ENCODE peak calls at places on chromosomes 4 and X, in five cellular contexts. One of them, this sample, is unnamed.

GRCh38 chrX:16711219-16712115 is 1.0 kb downstream of the CTPS2 start:
- DNase-seq in K562: peak; percentile 30
- DNase-seq in tibial artery: no peak
- DNase-seq in kidney epithelial cell: no peak
- DNase-seq in PC-3: peak; percentile 18
- DNase-seq in this sample: no peak

GRCh38 chr4:86329431-86329830 is 30.4 kb downstream of the MAPK10 start:
- DNase-seq in K562: no peak
- DNase-seq in tibial artery: no peak
- DNase-seq in kidney epithelial cell: no peak
- DNase-seq in PC-3: no peak
- DNase-seq in this sample: no peak

GRCh38 chr4:76256032-76256431 is 4.5 kb downstream of the FAM47E start:
- DNase-seq in K562: peak; percentile 78
- DNase-seq in tibial artery: no peak
- DNase-seq in kidney epithelial cell: no peak
- DNase-seq in PC-3: no peak
- DNase-seq in this sample: no peak

GRCh38 chrX:15854080-15854655 is 445 bp downstream of the AP1S2 start:
- DNase-seq in K562: peak; percentile 76
- DNase-seq in tibial artery: peak; percentile 69
- DNase-seq in kidney epithelial cell: no peak
- DNase-seq in PC-3: peak; percentile 22
- DNase-seq in this sample: no peak

GRCh38 chr4:26873391-26874026 is 12.9 kb downstream of the STIM2 start:
- DNase-seq in K562: no peak
- DNase-seq in tibial artery: no peak
- DNase-seq in kidney epithelial cell: no peak
- DNase-seq in PC-3: no peak
- DNase-seq in this sample: no peak

GRCh38 chrX:46165411-46165810 is 379.8 kb downstream of the ZNF674 start:
- DNase-seq in K562: no peak
- DNase-seq in tibial artery: no peak
- DNase-seq in kidney epithelial cell: peak; percentile 37
- DNase-seq in PC-3: peak; percentile 36
- DNase-seq in this sample: peak; percentile 65

GRCh38 chr4:155491336-155492131 is 114.8 kb upstream of the MAP9 start:
- DNase-seq in K562: no peak
- DNase-seq in tibial artery: no peak
- DNase-seq in kidney epithelial cell: no peak
- DNase-seq in PC-3: no peak
- DNase-seq in this sample: no peak

GRCh38 chrX:130645955-130646583 is 244.3 kb downstream of the RBMX2 start:
- DNase-seq in K562: no peak
- DNase-seq in tibial artery: no peak
- DNase-seq in kidney epithelial cell: no peak
- DNase-seq in PC-3: no peak
- DNase-seq in this sample: no peak

GRCh38 chrX:24148535-24149345 is 789 bp upstream of the ZFX start:
- DNase-seq in K562: peak; percentile 41
- DNase-seq in tibial artery: no peak
- DNase-seq in kidney epithelial cell: no peak
- DNase-seq in PC-3: peak; percentile 40
- DNase-seq in this sample: no peak

GRCh38 chrX:15848576-15848975 is 6.0 kb downstream of the AP1S2 start:
- DNase-seq in K562: no peak
- DNase-seq in tibial artery: no peak
- DNase-seq in kidney epithelial cell: no peak
- DNase-seq in PC-3: no peak
- DNase-seq in this sample: no peak

GRCh38 chrX:47217121-47217851 is 1.2 kb upstream of the CDK16 start:
- DNase-seq in K562: no peak
- DNase-seq in tibial artery: no peak
- DNase-seq in kidney epithelial cell: no peak
- DNase-seq in PC-3: peak; percentile 75
- DNase-seq in this sample: peak; percentile 91

GRCh38 chr4:140153744-140154571 is at the start of gene MAML3:
- DNase-seq in K562: peak; percentile 90
- DNase-seq in tibial artery: peak; percentile 97
- DNase-seq in kidney epithelial cell: no peak
- DNase-seq in PC-3: peak; percentile 87
- DNase-seq in this sample: peak; percentile 98

GRCh38 chrX:151825927-151826471 is 86.7 kb upstream of the MAGEA4 start:
- DNase-seq in K562: peak; percentile 8
- DNase-seq in tibial artery: peak; percentile 57
- DNase-seq in kidney epithelial cell: peak; percentile 10
- DNase-seq in PC-3: peak; percentile 22
- DNase-seq in this sample: peak; percentile 47

GRCh38 chr4:153241970-153242847 is 38.0 kb downstream of the TRIM2 start:
- DNase-seq in K562: no peak
- DNase-seq in tibial artery: no peak
- DNase-seq in kidney epithelial cell: no peak
- DNase-seq in PC-3: no peak
- DNase-seq in this sample: no peak
- H3K4me3 ChIP-seq in K562: no peak overlapping the region
- H3K4me3 ChIP-seq in tibial artery: no peak overlapping the region
- H3K4me3 ChIP-seq in kidney epithelial cell: no peak overlapping the region
- H3K4me3 ChIP-seq in PC-3: no peak overlapping the region
- H3K4me3 ChIP-seq in this sample: no peak overlapping the region

GRCh38 chr4:170465434-170465833 is 375.7 kb upstream of the AADAT start:
- DNase-seq in K562: no peak
- DNase-seq in tibial artery: no peak
- DNase-seq in kidney epithelial cell: no peak
- DNase-seq in PC-3: no peak
- DNase-seq in this sample: peak; percentile 2

GRCh38 chr4:170464614-170465197 is 374.9 kb upstream of the AADAT start:
- DNase-seq in K562: no peak
- DNase-seq in tibial artery: no peak
- DNase-seq in kidney epithelial cell: no peak
- DNase-seq in PC-3: no peak
- DNase-seq in this sample: no peak
- TF ChIP-seq CTCF in K562: no peak
- TF ChIP-seq CTCF in tibial artery: no peak
- TF ChIP-seq CTCF in kidney epithelial cell: no peak
- TF ChIP-seq CTCF in PC-3: no peak
- TF ChIP-seq CTCF in this sample: no peak

DNA sequence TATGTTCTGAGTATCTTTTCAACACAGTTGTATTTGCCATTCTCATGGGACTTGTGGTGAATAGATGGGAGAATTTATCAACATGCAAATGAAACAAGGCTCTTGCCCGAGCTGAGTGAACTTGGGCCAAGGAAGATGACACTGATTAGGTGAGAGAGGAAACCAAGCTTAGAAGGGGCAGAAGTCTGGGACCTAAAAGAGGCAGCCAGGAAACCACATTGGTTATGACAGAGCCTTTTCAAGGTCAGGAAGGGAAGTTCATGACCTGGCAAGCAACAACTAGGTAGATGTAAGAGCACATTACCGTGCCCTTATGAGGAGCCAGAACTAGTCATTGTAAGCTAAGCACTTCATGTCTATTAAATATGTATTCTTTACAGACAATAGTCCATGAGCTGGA is 590.3 kb downstream of the PACRGL start:
- DNase-seq in K562: no peak
- DNase-seq in tibial artery: no peak
- DNase-seq in kidney epithelial cell: no peak
- DNase-seq in PC-3: no peak
- DNase-seq in this sample: no peak
- H3K4me3 ChIP-seq in K562: no peak overlapping the region
- H3K4me3 ChIP-seq in tibial artery: no peak overlapping the region
- H3K4me3 ChIP-seq in kidney epithelial cell: no peak overlapping the region
- H3K4me3 ChIP-seq in PC-3: no peak overlapping the region
- H3K4me3 ChIP-seq in this sample: no peak overlapping the region

DNA sequence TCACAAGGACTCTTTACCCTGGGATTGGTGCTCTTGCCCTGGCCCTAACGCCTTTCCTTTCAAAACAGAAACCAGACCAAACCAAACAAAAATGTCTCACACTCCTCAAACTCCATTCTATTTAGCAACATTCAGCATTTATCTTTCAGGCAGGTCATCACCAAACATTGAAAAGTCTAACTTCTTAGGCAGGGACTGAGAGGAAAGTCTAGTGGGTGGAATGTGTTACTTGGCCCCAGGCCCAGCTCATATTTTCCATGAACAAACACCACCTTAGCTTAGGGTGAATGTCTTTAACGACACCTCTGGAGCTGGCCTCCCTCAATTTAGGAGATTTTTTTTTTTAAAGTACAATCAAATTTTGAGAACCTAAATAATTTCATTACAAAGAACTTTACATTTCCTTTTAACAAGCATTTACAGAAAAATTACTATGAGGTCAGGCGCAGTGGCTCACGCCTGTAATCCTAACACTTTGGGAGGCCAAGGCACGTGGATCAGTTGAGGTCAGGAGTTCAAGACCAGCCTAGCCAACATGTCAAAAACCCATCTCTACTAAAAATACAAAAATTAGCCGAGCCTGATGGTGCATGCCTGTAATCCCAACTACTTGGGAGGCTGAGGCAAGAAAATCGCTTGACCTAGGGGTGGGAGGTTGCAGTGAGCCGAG is 10.2 kb upstream of the N4BP2 start:
- DNase-seq in K562: peak; percentile 56
- DNase-seq in tibial artery: no peak
- DNase-seq in kidney epithelial cell: no peak
- DNase-seq in PC-3: peak; percentile 53
- DNase-seq in this sample: peak; percentile 50
- TF ChIP-seq CTCF in K562: no peak
- TF ChIP-seq CTCF in tibial artery: no peak
- TF ChIP-seq CTCF in kidney epithelial cell: peak; percentile 4
- TF ChIP-seq CTCF in PC-3: no peak
- TF ChIP-seq CTCF in this sample: peak; percentile 13

GRCh38 chr4:153224474-153224873 is 20.2 kb downstream of the TRIM2 start:
- DNase-seq in K562: no peak
- DNase-seq in tibial artery: no peak
- DNase-seq in kidney epithelial cell: no peak
- DNase-seq in PC-3: no peak
- DNase-seq in this sample: no peak
- H3K4me3 ChIP-seq in K562: no peak overlapping the region
- H3K4me3 ChIP-seq in tibial artery: no peak overlapping the region
- H3K4me3 ChIP-seq in kidney epithelial cell: no peak overlapping the region
- H3K4me3 ChIP-seq in PC-3: peak overlapping the region; percentile 70
- H3K4me3 ChIP-seq in this sample: no peak overlapping the region

GRCh38 chr4:22462693-22463092 is 53.2 kb downstream of the ADGRA3 start:
- DNase-seq in K562: no peak
- DNase-seq in tibial artery: no peak
- DNase-seq in kidney epithelial cell: no peak
- DNase-seq in PC-3: no peak
- DNase-seq in this sample: no peak

GRCh38 chr4:22460266-22460665 is 55.6 kb downstream of the ADGRA3 start:
- DNase-seq in K562: no peak
- DNase-seq in tibial artery: no peak
- DNase-seq in kidney epithelial cell: no peak
- DNase-seq in PC-3: no peak
- DNase-seq in this sample: no peak

GRCh38 chr4:22465349-22465748 is 50.5 kb downstream of the ADGRA3 start:
- DNase-seq in K562: no peak
- DNase-seq in tibial artery: no peak
- DNase-seq in kidney epithelial cell: no peak
- DNase-seq in PC-3: no peak
- DNase-seq in this sample: no peak

GRCh38 chr4:22465996-22466395 is 49.9 kb downstream of the ADGRA3 start:
- DNase-seq in K562: no peak
- DNase-seq in tibial artery: no peak
- DNase-seq in kidney epithelial cell: no peak
- DNase-seq in PC-3: no peak
- DNase-seq in this sample: no peak

GRCh38 chr4:22463179-22463578 is 52.7 kb downstream of the ADGRA3 start:
- DNase-seq in K562: peak; percentile 9
- DNase-seq in tibial artery: no peak
- DNase-seq in kidney epithelial cell: no peak
- DNase-seq in PC-3: no peak
- DNase-seq in this sample: no peak
- TF ChIP-seq CTCF in K562: no peak
- TF ChIP-seq CTCF in tibial artery: no peak
- TF ChIP-seq CTCF in kidney epithelial cell: no peak
- TF ChIP-seq CTCF in PC-3: peak; percentile 11
- TF ChIP-seq CTCF in this sample: no peak

GRCh38 chr4:53592128-53592527 is 842 bp upstream of the LNX1 start:
- DNase-seq in K562: peak; percentile 12
- DNase-seq in tibial artery: no peak
- DNase-seq in kidney epithelial cell: no peak
- DNase-seq in PC-3: no peak
- DNase-seq in this sample: peak; percentile 56
- H3K4me3 ChIP-seq in K562: no peak overlapping the region
- H3K4me3 ChIP-seq in tibial artery: no peak overlapping the region
- H3K4me3 ChIP-seq in kidney epithelial cell: no peak overlapping the region
- H3K4me3 ChIP-seq in PC-3: peak overlapping the region; percentile 65
- H3K4me3 ChIP-seq in this sample: peak overlapping the region; percentile 10

DNA sequence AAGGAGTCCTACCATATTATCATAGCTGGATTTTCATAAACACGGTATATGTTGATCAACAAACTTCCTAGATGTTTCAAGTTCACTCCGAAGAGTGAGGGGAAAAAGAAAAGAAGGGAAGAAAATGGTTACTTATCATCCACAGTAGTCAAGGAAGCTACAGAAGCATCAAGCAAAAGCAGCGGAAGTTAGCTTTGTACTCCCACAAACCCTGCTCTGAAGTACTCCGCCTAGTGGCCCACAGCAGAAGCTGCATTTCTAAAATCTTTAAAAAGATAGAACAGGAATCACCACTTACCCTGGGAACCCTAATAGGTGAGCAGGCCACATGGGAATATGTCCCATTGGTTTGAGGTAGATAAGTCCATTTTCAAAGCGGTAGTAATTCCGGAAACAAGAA is 28.5 kb upstream of the FRG1 start:
- DNase-seq in K562: peak; percentile 13
- DNase-seq in tibial artery: no peak
- DNase-seq in kidney epithelial cell: no peak
- DNase-seq in PC-3: peak; percentile 4
- DNase-seq in this sample: peak; percentile 1
- TF ChIP-seq CTCF in K562: peak; percentile 44
- TF ChIP-seq CTCF in tibial artery: no peak
- TF ChIP-seq CTCF in kidney epithelial cell: peak; percentile 48
- TF ChIP-seq CTCF in PC-3: peak; percentile 54
- TF ChIP-seq CTCF in this sample: peak; percentile 55

DNA sequence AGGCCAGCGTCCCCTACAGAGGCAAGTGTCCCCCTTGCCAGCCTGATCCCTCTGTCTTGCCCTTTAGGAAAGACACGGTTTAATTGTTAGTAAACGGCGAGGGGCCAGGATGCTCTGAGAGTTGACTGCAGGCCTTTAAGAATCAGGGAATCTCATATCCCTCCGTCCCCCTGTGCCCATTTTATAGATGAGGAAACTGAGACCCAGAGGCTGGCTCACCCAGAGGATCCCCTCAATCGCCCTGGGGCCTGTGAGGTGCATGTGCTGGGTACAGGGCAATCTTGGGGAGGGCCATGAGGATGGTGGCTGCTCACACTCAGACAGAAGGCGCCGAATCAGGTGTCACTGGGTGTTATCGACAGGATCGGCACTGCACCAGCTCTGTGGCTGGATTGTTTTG is 575 bp downstream of the ZNF185 start:
- DNase-seq in K562: no peak
- DNase-seq in tibial artery: no peak
- DNase-seq in kidney epithelial cell: no peak
- DNase-seq in PC-3: no peak
- DNase-seq in this sample: no peak
- H3K4me3 ChIP-seq in K562: no peak overlapping the region
- H3K4me3 ChIP-seq in tibial artery: peak overlapping the region; percentile 41
- H3K4me3 ChIP-seq in kidney epithelial cell: peak overlapping the region; percentile 47
- H3K4me3 ChIP-seq in PC-3: peak overlapping the region; percentile 82
- H3K4me3 ChIP-seq in this sample: peak overlapping the region; percentile 76